ENCODE peak calls at places on chromosomes 12 and 14, in eight cellular contexts. One of them, this sample, is unnamed.

GRCh38 chr12:30862486-30862885 is 64.1 kb upstream of the TSPAN11 start:
- DNase-seq in cardiac muscle cell: peak; percentile 28
- DNase-seq in AG10803: peak; percentile 11
- DNase-seq in RWPE1: no peak
- DNase-seq in psoas muscle: no peak
- DNase-seq in foreskin fibroblast: no peak
- DNase-seq in GM23338: no peak
- DNase-seq in fibroblast of mammary gland: peak; percentile 71
- DNase-seq in this sample: peak; percentile 19

GRCh38 chr14:103091041-103091882 is 3.3 kb upstream of the EXOC3L4 start:
- DNase-seq in cardiac muscle cell: peak; percentile 73
- DNase-seq in AG10803: peak; percentile 31
- DNase-seq in RWPE1: no peak
- DNase-seq in psoas muscle: peak; percentile 74
- DNase-seq in foreskin fibroblast: peak; percentile 60
- DNase-seq in GM23338: peak; percentile 70
- DNase-seq in fibroblast of mammary gland: peak; percentile 48
- DNase-seq in this sample: peak; percentile 83

GRCh38 chr12:56658921-56659320 is 13.1 kb upstream of the ATP5F1B start:
- DNase-seq in cardiac muscle cell: no peak
- DNase-seq in AG10803: no peak
- DNase-seq in RWPE1: no peak
- DNase-seq in psoas muscle: no peak
- DNase-seq in foreskin fibroblast: no peak
- DNase-seq in GM23338: no peak
- DNase-seq in fibroblast of mammary gland: no peak
- DNase-seq in this sample: peak; percentile 13

GRCh38 chr12:8692573-8692972 is 5.2 kb upstream of the RIMKLB start:
- DNase-seq in cardiac muscle cell: peak; percentile 63
- DNase-seq in AG10803: peak; percentile 18
- DNase-seq in RWPE1: no peak
- DNase-seq in psoas muscle: no peak
- DNase-seq in foreskin fibroblast: peak; percentile 55
- DNase-seq in GM23338: peak; percentile 92
- DNase-seq in fibroblast of mammary gland: peak; percentile 15
- DNase-seq in this sample: peak; percentile 78

GRCh38 chr12:1660304-1661187 is 30.3 kb upstream of the ADIPOR2 start:
- DNase-seq in cardiac muscle cell: no peak
- DNase-seq in AG10803: no peak
- DNase-seq in RWPE1: peak; percentile 81
- DNase-seq in psoas muscle: peak; percentile 66
- DNase-seq in foreskin fibroblast: peak; percentile 48
- DNase-seq in GM23338: no peak
- DNase-seq in fibroblast of mammary gland: peak; percentile 63
- DNase-seq in this sample: peak; percentile 79

GRCh38 chr14:96038558-96038919 is 623 bp upstream of the C14orf132 start:
- DNase-seq in cardiac muscle cell: no peak
- DNase-seq in AG10803: no peak
- DNase-seq in RWPE1: no peak
- DNase-seq in psoas muscle: no peak
- DNase-seq in foreskin fibroblast: no peak
- DNase-seq in GM23338: peak; percentile 46
- DNase-seq in fibroblast of mammary gland: peak; percentile 5
- DNase-seq in this sample: no peak

GRCh38 chr14:104087981-104088850 is 2.7 kb downstream of the ASPG start:
- DNase-seq in cardiac muscle cell: no peak
- DNase-seq in AG10803: no peak
- DNase-seq in RWPE1: no peak
- DNase-seq in psoas muscle: no peak
- DNase-seq in foreskin fibroblast: no peak
- DNase-seq in GM23338: no peak
- DNase-seq in fibroblast of mammary gland: no peak
- DNase-seq in this sample: peak; percentile 68

GRCh38 chr12:104526320-104526719 is 69.6 kb downstream of the CHST11 start:
- DNase-seq in cardiac muscle cell: peak; percentile 35
- DNase-seq in AG10803: no peak
- DNase-seq in RWPE1: no peak
- DNase-seq in psoas muscle: no peak
- DNase-seq in foreskin fibroblast: no peak
- DNase-seq in GM23338: peak; percentile 83
- DNase-seq in fibroblast of mammary gland: no peak
- DNase-seq in this sample: no peak

GRCh38 chr12:14785568-14785967 is 17.7 kb downstream of the WBP11 start:
- DNase-seq in cardiac muscle cell: no peak
- DNase-seq in AG10803: no peak
- DNase-seq in RWPE1: no peak
- DNase-seq in psoas muscle: no peak
- DNase-seq in foreskin fibroblast: no peak
- DNase-seq in GM23338: no peak
- DNase-seq in fibroblast of mammary gland: no peak
- DNase-seq in this sample: no peak

GRCh38 chr12:83985068-83985467 is 927.5 kb downstream of the SLC6A15 start:
- DNase-seq in cardiac muscle cell: no peak
- DNase-seq in AG10803: no peak
- DNase-seq in RWPE1: no peak
- DNase-seq in psoas muscle: no peak
- DNase-seq in foreskin fibroblast: no peak
- DNase-seq in GM23338: no peak
- DNase-seq in fibroblast of mammary gland: no peak
- DNase-seq in this sample: no peak

GRCh38 chr14:89588016-89588415 is 171.0 kb upstream of the FOXN3 start:
- DNase-seq in cardiac muscle cell: no peak
- DNase-seq in AG10803: no peak
- DNase-seq in RWPE1: no peak
- DNase-seq in psoas muscle: no peak
- DNase-seq in foreskin fibroblast: no peak
- DNase-seq in GM23338: no peak
- DNase-seq in fibroblast of mammary gland: no peak
- DNase-seq in this sample: no peak

GRCh38 chr12:114012744-114013431 is 46.8 kb upstream of the RBM19 start:
- DNase-seq in cardiac muscle cell: no peak
- DNase-seq in AG10803: no peak
- DNase-seq in RWPE1: no peak
- DNase-seq in psoas muscle: no peak
- DNase-seq in foreskin fibroblast: no peak
- DNase-seq in GM23338: no peak
- DNase-seq in fibroblast of mammary gland: no peak
- DNase-seq in this sample: no peak

GRCh38 chr12:114011711-114012110 is 45.6 kb upstream of the RBM19 start:
- DNase-seq in cardiac muscle cell: no peak
- DNase-seq in AG10803: no peak
- DNase-seq in RWPE1: no peak
- DNase-seq in psoas muscle: no peak
- DNase-seq in foreskin fibroblast: no peak
- DNase-seq in GM23338: no peak
- DNase-seq in fibroblast of mammary gland: no peak
- DNase-seq in this sample: no peak

GRCh38 chr12:114018669-114019068 is 52.5 kb upstream of the RBM19 start:
- DNase-seq in cardiac muscle cell: no peak
- DNase-seq in AG10803: peak; percentile 8
- DNase-seq in RWPE1: peak; percentile 17
- DNase-seq in psoas muscle: no peak
- DNase-seq in foreskin fibroblast: peak; percentile 51
- DNase-seq in GM23338: no peak
- DNase-seq in fibroblast of mammary gland: peak; percentile 61
- DNase-seq in this sample: no peak

GRCh38 chr12:114015851-114016250 is 49.7 kb upstream of the RBM19 start:
- DNase-seq in cardiac muscle cell: peak; percentile 83
- DNase-seq in AG10803: no peak
- DNase-seq in RWPE1: no peak
- DNase-seq in psoas muscle: no peak
- DNase-seq in foreskin fibroblast: no peak
- DNase-seq in GM23338: no peak
- DNase-seq in fibroblast of mammary gland: no peak
- DNase-seq in this sample: no peak

GRCh38 chr12:114013601-114014345 is 47.6 kb upstream of the RBM19 start:
- DNase-seq in cardiac muscle cell: peak; percentile 85
- DNase-seq in AG10803: peak; percentile 54
- DNase-seq in RWPE1: peak; percentile 18
- DNase-seq in psoas muscle: no peak
- DNase-seq in foreskin fibroblast: peak; percentile 48
- DNase-seq in GM23338: peak; percentile 86
- DNase-seq in fibroblast of mammary gland: peak; percentile 73
- DNase-seq in this sample: peak; percentile 74
- TF ChIP-seq CTCF in cardiac muscle cell: peak; percentile 27
- TF ChIP-seq CTCF in AG10803: peak; percentile 64
- TF ChIP-seq CTCF in RWPE1: no peak
- TF ChIP-seq CTCF in psoas muscle: no peak
- TF ChIP-seq CTCF in foreskin fibroblast: peak; percentile 39
- TF ChIP-seq CTCF in GM23338: peak; percentile 86
- TF ChIP-seq CTCF in fibroblast of mammary gland: peak; percentile 42
- TF ChIP-seq CTCF in this sample: peak; percentile 67

GRCh38 chr14:81208489-81208888 is 12.3 kb downstream of the GTF2A1 start:
- DNase-seq in cardiac muscle cell: no peak
- DNase-seq in AG10803: no peak
- DNase-seq in RWPE1: no peak
- DNase-seq in psoas muscle: peak; percentile 72
- DNase-seq in foreskin fibroblast: peak; percentile 5
- DNase-seq in GM23338: no peak
- DNase-seq in fibroblast of mammary gland: no peak
- DNase-seq in this sample: no peak

GRCh38 chr14:81206115-81206514 is 14.6 kb downstream of the GTF2A1 start:
- DNase-seq in cardiac muscle cell: no peak
- DNase-seq in AG10803: no peak
- DNase-seq in RWPE1: no peak
- DNase-seq in psoas muscle: no peak
- DNase-seq in foreskin fibroblast: peak; percentile 12
- DNase-seq in GM23338: no peak
- DNase-seq in fibroblast of mammary gland: peak; percentile 21
- DNase-seq in this sample: no peak

GRCh38 chr14:81209187-81209836 is 11.4 kb downstream of the GTF2A1 start:
- DNase-seq in cardiac muscle cell: no peak
- DNase-seq in AG10803: no peak
- DNase-seq in RWPE1: no peak
- DNase-seq in psoas muscle: no peak
- DNase-seq in foreskin fibroblast: no peak
- DNase-seq in GM23338: no peak
- DNase-seq in fibroblast of mammary gland: no peak
- DNase-seq in this sample: no peak

DNA sequence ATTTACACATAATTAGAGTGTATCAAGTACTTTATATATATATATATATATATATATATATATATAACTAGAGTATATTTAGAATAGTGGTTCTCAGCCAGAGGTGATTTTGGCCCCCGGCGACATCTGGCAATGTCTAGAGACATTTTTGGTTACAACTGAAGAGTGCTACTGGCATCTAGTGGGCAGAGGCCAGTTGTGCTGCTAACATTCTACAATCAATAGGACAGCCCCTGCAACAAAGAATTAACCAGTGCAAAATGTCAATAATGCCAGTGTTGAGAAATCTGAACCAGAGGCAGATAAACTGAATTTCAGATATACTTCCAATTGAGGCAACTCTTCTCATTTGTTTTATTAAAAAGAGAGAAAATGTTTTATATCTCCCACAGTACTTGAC is 8.9 kb downstream of the GTF2A1 start:
- DNase-seq in cardiac muscle cell: peak; percentile 38
- DNase-seq in AG10803: peak; percentile 39
- DNase-seq in RWPE1: no peak
- DNase-seq in psoas muscle: peak; percentile 74
- DNase-seq in foreskin fibroblast: peak; percentile 65
- DNase-seq in GM23338: peak; percentile 27
- DNase-seq in fibroblast of mammary gland: peak; percentile 41
- DNase-seq in this sample: peak; percentile 30
- TF ChIP-seq CTCF in cardiac muscle cell: peak; percentile 31
- TF ChIP-seq CTCF in AG10803: peak; percentile 52
- TF ChIP-seq CTCF in RWPE1: no peak
- TF ChIP-seq CTCF in psoas muscle: peak; percentile 59
- TF ChIP-seq CTCF in foreskin fibroblast: peak; percentile 20
- TF ChIP-seq CTCF in GM23338: peak; percentile 38
- TF ChIP-seq CTCF in fibroblast of mammary gland: peak; percentile 46
- TF ChIP-seq CTCF in this sample: peak; percentile 50

GRCh38 chr12:51522696-51523095 is 68.3 kb upstream of the SCN8A start:
- DNase-seq in cardiac muscle cell: no peak
- DNase-seq in AG10803: no peak
- DNase-seq in RWPE1: no peak
- DNase-seq in psoas muscle: no peak
- DNase-seq in foreskin fibroblast: no peak
- DNase-seq in GM23338: no peak
- DNase-seq in fibroblast of mammary gland: no peak
- DNase-seq in this sample: no peak

GRCh38 chr12:51524386-51524901 is 66.6 kb upstream of the SCN8A start:
- DNase-seq in cardiac muscle cell: peak; percentile 71
- DNase-seq in AG10803: no peak
- DNase-seq in RWPE1: no peak
- DNase-seq in psoas muscle: no peak
- DNase-seq in foreskin fibroblast: no peak
- DNase-seq in GM23338: no peak
- DNase-seq in fibroblast of mammary gland: no peak
- DNase-seq in this sample: no peak

GRCh38 chr12:51519755-51520154 is 71.3 kb upstream of the SCN8A start:
- DNase-seq in cardiac muscle cell: no peak
- DNase-seq in AG10803: no peak
- DNase-seq in RWPE1: no peak
- DNase-seq in psoas muscle: no peak
- DNase-seq in foreskin fibroblast: no peak
- DNase-seq in GM23338: no peak
- DNase-seq in fibroblast of mammary gland: no peak
- DNase-seq in this sample: no peak

GRCh38 chr12:51520576-51521325 is 70.3 kb upstream of the SCN8A start:
- DNase-seq in cardiac muscle cell: no peak
- DNase-seq in AG10803: no peak
- DNase-seq in RWPE1: no peak
- DNase-seq in psoas muscle: no peak
- DNase-seq in foreskin fibroblast: no peak
- DNase-seq in GM23338: peak; percentile 79
- DNase-seq in fibroblast of mammary gland: no peak
- DNase-seq in this sample: no peak

DNA sequence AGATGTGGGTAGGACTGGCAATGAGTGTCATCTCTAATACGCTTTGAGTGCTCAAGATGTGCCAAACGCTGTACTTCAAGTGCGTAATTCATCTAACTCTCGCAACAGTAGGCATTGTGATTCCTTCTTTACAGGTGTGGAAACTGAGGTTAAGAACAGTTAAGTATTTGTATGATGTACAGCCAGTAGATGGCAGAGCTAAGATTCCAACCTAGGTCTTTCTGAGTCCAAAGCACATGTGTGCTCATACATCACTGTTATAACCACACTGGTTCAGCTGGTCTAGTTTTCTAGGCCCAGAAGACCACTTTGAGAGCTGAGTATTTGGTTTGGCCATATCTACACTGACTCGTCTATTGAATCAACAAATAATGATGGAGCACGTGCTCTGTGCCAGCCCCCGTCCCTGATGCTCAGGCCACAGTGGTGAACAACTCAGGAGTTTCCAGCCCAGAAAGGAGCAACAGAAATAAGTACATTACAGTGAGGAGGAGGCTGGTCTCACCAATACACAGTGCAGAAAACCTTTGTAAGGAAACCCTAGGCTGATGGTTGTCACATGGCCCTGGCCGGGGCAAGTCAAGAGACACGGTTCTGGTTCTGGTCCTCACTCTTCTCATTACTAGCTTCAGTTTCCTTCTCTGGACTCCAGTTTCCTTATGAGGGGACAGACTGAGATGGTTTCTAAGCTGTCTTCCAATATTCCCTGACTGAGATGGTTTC is 69.3 kb upstream of the SCN8A start:
- DNase-seq in cardiac muscle cell: no peak
- DNase-seq in AG10803: no peak
- DNase-seq in RWPE1: no peak
- DNase-seq in psoas muscle: no peak
- DNase-seq in foreskin fibroblast: peak; percentile 50
- DNase-seq in GM23338: no peak
- DNase-seq in fibroblast of mammary gland: peak; percentile 31
- DNase-seq in this sample: no peak
- TF ChIP-seq CTCF in cardiac muscle cell: no peak
- TF ChIP-seq CTCF in AG10803: peak; percentile 36
- TF ChIP-seq CTCF in RWPE1: no peak
- TF ChIP-seq CTCF in psoas muscle: no peak
- TF ChIP-seq CTCF in foreskin fibroblast: no peak
- TF ChIP-seq CTCF in GM23338: peak; percentile 27
- TF ChIP-seq CTCF in fibroblast of mammary gland: peak; percentile 26
- TF ChIP-seq CTCF in this sample: no peak

GRCh38 chr12:122977655-122978392 is 2.7 kb upstream of the ARL6IP4 start:
- DNase-seq in cardiac muscle cell: no peak
- DNase-seq in AG10803: no peak
- DNase-seq in RWPE1: no peak
- DNase-seq in psoas muscle: peak; percentile 42
- DNase-seq in foreskin fibroblast: no peak
- DNase-seq in GM23338: no peak
- DNase-seq in fibroblast of mammary gland: no peak
- DNase-seq in this sample: no peak
- TF ChIP-seq CTCF in cardiac muscle cell: no peak
- TF ChIP-seq CTCF in AG10803: no peak
- TF ChIP-seq CTCF in RWPE1: no peak
- TF ChIP-seq CTCF in psoas muscle: no peak
- TF ChIP-seq CTCF in foreskin fibroblast: no peak
- TF ChIP-seq CTCF in GM23338: no peak
- TF ChIP-seq CTCF in fibroblast of mammary gland: no peak
- TF ChIP-seq CTCF in this sample: no peak

This sample was measured in hepatocyte.